ENCODE peak calls at places on chromosomes 11 and 22, in eight cellular contexts. M is effector memory CD4-positive, alpha-beta T cell; J is iris pigment epithelial cell; Y is T-helper 2 cell; E is sigmoid colon; S is mucosa of descending colon; B is COR-L47; D is NCI-H446 treated with DMSO at 0.1 percent for 48 hours. X is an unnamed sample.

GRCh38 chr22:31944700-31945477 is 554 bp downstream of the YWHAH start:
- DNase-seq in D (no peak), Y (peak), E (peak), J (no peak), B (peak), S (peak), M (peak), X (peak)

GRCh38 chr11:100874203-100874602 is 187.1 kb downstream of the ARHGAP42 start:
- DNase-seq in J (no peak), S (no peak), Y (no peak), M (no peak), D (no peak), B (peak), E (no peak), X (no peak)

GRCh38 chr11:36164522-36165250 is 124.5 kb downstream of the COMMD9 start:
- DNase-seq in J (peak), B (no peak), Y (no peak), E (no peak), M (no peak), D (peak), S (no peak), X (no peak)

GRCh38 chr11:1230121-1230455 is 7.2 kb downstream of the MUC5B start:
- DNase-seq in M (no peak), J (no peak), Y (no peak), E (peak), B (no peak), S (no peak), D (no peak), X (no peak)

GRCh38 chr11:2582436-2582931 is 117.3 kb downstream of the KCNQ1OT1 start:
- DNase-seq in S (no peak), M (no peak), D (no peak), J (no peak), B (no peak), E (no peak), Y (peak), X (peak)

GRCh38 chr22:40605676-40606250 is 30.8 kb downstream of the MRTFA start:
- DNase-seq in D (no peak), B (no peak), S (no peak), E (no peak), J (peak), Y (no peak), M (no peak), X (no peak)

GRCh38 chr11:74989269-74989655 is 529 bp downstream of the NEU3 start:
- DNase-seq in M (no peak), Y (no peak), B (no peak), D (no peak), E (no peak), J (no peak), S (peak), X (no peak)

GRCh38 chr11:5505363-5506048 is 4.3 kb downstream of the UBQLN3 start:
- DNase-seq in M (no peak), Y (no peak), J (no peak), B (no peak), E (no peak), D (no peak), S (no peak), X (no peak)

GRCh38 chr11:70913715-70914231 is 338.6 kb downstream of the SHANK2 start:
- DNase-seq in S (peak), E (peak), M (no peak), B (peak), J (no peak), D (no peak), Y (no peak), X (no peak)

GRCh38 chr22:46352691-46353386 is 17.3 kb downstream of the TRMU start:
- DNase-seq in B (peak), Y (no peak), D (no peak), J (peak), S (no peak), M (no peak), E (no peak), X (no peak)

GRCh38 chr22:18109410-18110193 is 1.0 kb upstream of the TUBA8 start:
- DNase-seq in J (no peak), M (no peak), D (no peak), Y (no peak), S (no peak), B (no peak), E (no peak), X (no peak)

GRCh38 chr22:47443836-47444745 is 681.6 kb downstream of the TBC1D22A start:
- DNase-seq in J (no peak), B (no peak), M (no peak), D (no peak), S (no peak), E (peak), Y (no peak), X (no peak)

GRCh38 chr11:128346808-128347207 is 240.6 kb downstream of the ETS1 start:
- DNase-seq in D (no peak), M (no peak), B (no peak), S (no peak), J (peak), Y (no peak), E (no peak), X (no peak)

GRCh38 chr22:32413715-32414114 is 1.7 kb upstream of the RTCB start:
- DNase-seq in J (peak), D (no peak), Y (no peak), E (no peak), S (no peak), M (no peak), B (no peak), X (peak)

GRCh38 chr11:103923473-103923931 is 112.9 kb upstream of the DDI1 start:
- DNase-seq in D (no peak), Y (no peak), S (no peak), E (no peak), M (no peak), J (no peak), B (no peak), X (no peak)

GRCh38 chr11:1399386-1400167 is 9.8 kb downstream of the BRSK2 start:
- DNase-seq in J (no peak), D (no peak), E (no peak), S (no peak), Y (no peak), M (no peak), B (no peak), X (no peak)

GRCh38 chr11:67390947-67391303 is 861 bp upstream of the RAD9A start:
- DNase-seq in S (no peak), M (no peak), E (no peak), J (no peak), D (no peak), Y (no peak), B (no peak), X (no peak)

GRCh38 chr11:86761978-86762377 is 38.4 kb upstream of the PRSS23 start:
- DNase-seq in E (no peak), J (peak), S (no peak), M (no peak), Y (no peak), B (no peak), D (no peak), X (no peak)

GRCh38 chr11:134229131-134229790 is 4.8 kb downstream of the VPS26B start:
- DNase-seq in J (peak), D (no peak), Y (no peak), E (no peak), B (no peak), S (no peak), M (no peak), X (no peak)

GRCh38 chr22:27989758-27990450 is 70.8 kb upstream of the PITPNB start:
- DNase-seq in B (no peak), J (no peak), S (no peak), E (peak), M (no peak), Y (no peak), D (no peak), X (no peak)

GRCh38 chr22:44816141-44816540 is 63.8 kb downstream of the ARHGAP8 start:
- DNase-seq in S (no peak), Y (no peak), M (no peak), B (no peak), J (no peak), D (no peak), E (peak), X (no peak)

GRCh38 chr22:29992341-29993275 is 87.7 kb upstream of the HORMAD2 start:
- DNase-seq in D (no peak), B (no peak), E (no peak), M (no peak), Y (no peak), J (peak), S (no peak), X (no peak)

GRCh38 chr22:46004105-46004866 is 27.3 kb upstream of the WNT7B start:
- DNase-seq in E (peak), J (no peak), S (no peak), B (no peak), D (no peak), M (no peak), Y (no peak), X (no peak)

GRCh38 chr11:72781313-72782080 is 12.3 kb downstream of the STARD10 start:
- DNase-seq in E (no peak), D (no peak), S (peak), Y (peak), J (no peak), B (no peak), M (peak), X (peak)

GRCh38 chr11:112401036-112401769 is 140.5 kb upstream of the PLET1 start:
- DNase-seq in D (no peak), Y (no peak), S (no peak), J (no peak), E (no peak), B (no peak), M (no peak), X (no peak)

GRCh38 chr11:47005441-47005840 is 68.9 kb downstream of the CSTPP1 start:
- DNase-seq in D (no peak), J (no peak), E (no peak), S (no peak), B (no peak), M (no peak), Y (no peak), X (no peak)

GRCh38 chr11:57641011-57641410 is 8.7 kb downstream of the YPEL4 start:
- DNase-seq in J (no peak), S (no peak), M (no peak), B (no peak), E (peak), Y (no peak), D (no peak), X (no peak)

GRCh38 chr22:44372611-44373010 is 59.9 kb upstream of the SHISAL1 start:
- DNase-seq in B (no peak), J (no peak), M (no peak), E (peak), S (no peak), D (no peak), Y (no peak), X (no peak)

GRCh38 chr11:41320233-41320993 is 139.0 kb downstream of the LRRC4C start:
- DNase-seq in J (peak), D (no peak), S (no peak), B (no peak), E (no peak), M (no peak), Y (no peak), X (no peak)

GRCh38 chr22:26168199-26168915 is 905 bp upstream of the SEZ6L start:
- DNase-seq in J (no peak), B (no peak), S (no peak), D (peak), Y (no peak), E (no peak), M (no peak), X (no peak)